ENCODE peak calls at places on chromosomes 11 and 22, in ten cellular contexts. B is CD8-positive, alpha-beta memory T cell; A is activated CD4-positive, alpha-beta T cell treated with anti-CD3 and anti-CD28 coated beads for 24 hours; C is progenitor cell of endocrine pancreas; J is NCI-H2029 treated with DMSO at 0.1 percent for 48 hours; Y is foreskin fibroblast; S is amniotic stem cell; M is stimulated activated CD4-positive, alpha-beta T cell treated with anti-CD3 and anti-CD28 coated beads, TNF-alpha, amount 100 ng/mL, for 1 hour; G is activated naive CD4-positive, alpha-beta T cell treated with Interleukin-2 at 50 U/mL for 16 hours; R is activated T-cell treated with anti-CD3 and anti-CD28 coated beads, Interleukin-2, amount 50 U/mL, for 48 hours. E is an unnamed sample.

GRCh38 chr11:68050371-68050841 is 11.6 kb downstream of the TCIRG1 start:
- DNase-seq in R (no peak), S (no peak), Y (no peak), C (no peak), B (no peak), A (no peak), M (no peak), J (no peak), G (no peak), E (no peak)

GRCh38 chr11:112225753-112226061 is 521 bp upstream of the PTS start:
- DNase-seq in Y (peak; percentile 77), R (no peak), G (no peak), A (no peak), C (no peak), J (no peak), S (no peak), B (no peak), M (no peak), E (no peak)

GRCh38 chr11:13008625-13009475 is at the start of gene RASSF10:
- DNase-seq in C (peak; percentile 85), M (no peak), G (no peak), B (no peak), Y (peak; percentile 14), R (peak; percentile 43), S (no peak), A (no peak), J (peak; percentile 58), E (peak; percentile 13)

GRCh38 chr11:35549787-35550186 is 24.4 kb upstream of the PAMR1 start:
- DNase-seq in B (no peak), A (no peak), Y (peak; percentile 97), S (peak; percentile 86), G (no peak), C (no peak), M (no peak), J (peak; percentile 29), R (no peak), E (no peak)

GRCh38 chr11:10695821-10696220 is 2.3 kb upstream of the IRAG1 start:
- DNase-seq in R (no peak), Y (no peak), M (no peak), S (no peak), A (no peak), B (no peak), J (no peak), C (no peak), G (no peak), E (no peak)

GRCh38 chr11:100562102-100562501 is 125.0 kb upstream of the ARHGAP42 start:
- DNase-seq in R (no peak), C (no peak), S (no peak), A (no peak), M (no peak), J (no peak), G (no peak), B (no peak), Y (peak; percentile 83), E (no peak)

GRCh38 chr11:107598225-107599139 is 7.5 kb downstream of the ELMOD1 start:
- DNase-seq in M (no peak), B (no peak), R (no peak), C (no peak), J (no peak), G (peak; percentile 8), Y (no peak), S (no peak), A (no peak), E (no peak)

GRCh38 chr11:77175869-77176539 is 48.0 kb downstream of the MYO7A start:
- DNase-seq in M (no peak), R (no peak), C (no peak), J (no peak), Y (no peak), S (no peak), G (no peak), B (no peak), A (no peak), E (no peak)

GRCh38 chr22:37182101-37182948 is 5.7 kb downstream of the C1QTNF6 start:
- DNase-seq in C (no peak), B (peak; percentile 41), S (no peak), A (no peak), J (no peak), M (no peak), Y (no peak), G (no peak), R (no peak), E (no peak)

GRCh38 chr11:109405671-109406070 is 16.3 kb upstream of the C11orf87 start:
- DNase-seq in C (no peak), Y (peak; percentile 24), B (no peak), M (no peak), G (no peak), A (no peak), R (no peak), J (no peak), S (no peak), E (no peak)

GRCh38 chr11:58286249-58286648 is 18.2 kb upstream of the OR10W1 start:
- DNase-seq in Y (peak; percentile 5), C (no peak), B (no peak), J (peak; percentile 5), S (no peak), M (no peak), A (no peak), G (no peak), R (no peak), E (no peak)

GRCh38 chr11:16790484-16791240 is 52.2 kb downstream of the C11orf58 start:
- DNase-seq in A (no peak), C (no peak), Y (no peak), G (no peak), B (no peak), M (no peak), S (no peak), J (no peak), R (no peak), E (no peak)